ENCODE peak calls at places on chromosomes 11 and 22, in seven cellular contexts. T is heart right ventricle, E is cardiac muscle cell, K is mucosa of descending colon, B is neural crest cell, M is retinal pigment epithelial cell, G is endothelial cell. V is an unnamed sample.

GRCh38 chr11:16178273-16178672 is 178.1 kb downstream of the SOX6 start:
- DNase-seq in T (no peak), E (no peak), K (no peak), B (no peak), M (no peak), G (no peak), V (no peak)

GRCh38 chr22:43273902-43274484 is 69.2 kb downstream of the SCUBE1 start:
- DNase-seq in T (no peak), E (peak; percentile 75), K (no peak), B (peak; percentile 52), M (no peak), G (peak; percentile 60), V (peak; percentile 52)

GRCh38 chr11:32090774-32091370 is at the start of gene RCN1:
- DNase-seq in T (peak; percentile 74), E (peak; percentile 94), K (peak; percentile 79), B (peak; percentile 82), M (peak; percentile 15), G (peak; percentile 88), V (peak; percentile 87)

GRCh38 chr11:84089072-84090057 is 803.2 kb upstream of the CCDC90B start:
- DNase-seq in T (no peak), E (peak; percentile 31), K (no peak), B (no peak), M (peak; percentile 20), G (no peak), V (no peak)

GRCh38 chr22:49104434-49104833 is 723.2 kb downstream of the BRD1 start:
- DNase-seq in T (no peak), E (no peak), K (no peak), B (no peak), M (no peak), G (no peak), V (no peak)

GRCh38 chr11:113637636-113638035 is 68.5 kb downstream of the TMPRSS5 start:
- DNase-seq in T (no peak), E (no peak), K (no peak), B (no peak), M (no peak), G (no peak), V (no peak)

GRCh38 chr11:12800032-12800671 is 125.9 kb downstream of the TEAD1 start:
- DNase-seq in T (no peak), E (peak; percentile 72), K (no peak), B (no peak), M (peak; percentile 84), G (no peak), V (no peak)

GRCh38 chr11:115330693-115331482 is 173.3 kb downstream of the CADM1 start:
- DNase-seq in T (no peak), E (no peak), K (no peak), B (no peak), M (no peak), G (no peak), V (no peak)

GRCh38 chr11:8910662-8911039 is 338 bp upstream of the AKIP1 start:
- DNase-seq in T (no peak), E (no peak), K (no peak), B (no peak), M (no peak), G (no peak), V (no peak)

GRCh38 chr11:113562981-113563461 is 87.8 kb upstream of the DRD2 start:
- DNase-seq in T (no peak), E (no peak), K (no peak), B (no peak), M (no peak), G (no peak), V (no peak)

GRCh38 chr11:8767466-8768142 is 85.0 kb downstream of the RPL27A start:
- DNase-seq in T (no peak), E (no peak), K (no peak), B (no peak), M (no peak), G (no peak), V (no peak)

GRCh38 chr11:61152816-61153592 is 8.2 kb downstream of the VPS37C start:
- DNase-seq in T (no peak), E (no peak), K (no peak), B (no peak), M (peak; percentile 27), G (no peak), V (no peak)

GRCh38 chr11:128687321-128687720 is 6.6 kb upstream of the FLI1 start:
- DNase-seq in T (peak; percentile 58), E (no peak), K (peak; percentile 61), B (no peak), M (no peak), G (peak; percentile 75), V (peak; percentile 34)

GRCh38 chr11:207213-208176 is at the start of the genes BET1L and RIC8A:
- DNase-seq in T (peak; percentile 94), E (peak; percentile 97), K (peak; percentile 97), B (peak; percentile 96), M (peak; percentile 98), G (peak; percentile 93), V (peak; percentile 96)

GRCh38 chr22:38941488-38941987 is 15.9 kb upstream of the APOBEC3A start:
- DNase-seq in T (no peak), E (no peak), K (no peak), B (no peak), M (no peak), G (no peak), V (no peak)

GRCh38 chr11:125154380-125155099 is 10.0 kb upstream of the PKNOX2 start:
- DNase-seq in T (no peak), E (no peak), K (no peak), B (no peak), M (no peak), G (no peak), V (no peak)

GRCh38 chr11:111633756-111634362 is 31.6 kb downstream of the SIK2 start:
- DNase-seq in T (no peak), E (no peak), K (no peak), B (no peak), M (no peak), G (no peak), V (no peak)

GRCh38 chr11:129323896-129324522 is 51.6 kb upstream of the BARX2 start:
- DNase-seq in T (peak; percentile 29), E (no peak), K (no peak), B (no peak), M (no peak), G (no peak), V (peak; percentile 64)

GRCh38 chr22:37904572-37905533 is 1.2 kb upstream of the MICALL1 start:
- DNase-seq in T (no peak), E (peak; percentile 10), K (peak; percentile 37), B (no peak), M (peak; percentile 80), G (no peak), V (peak; percentile 82)

GRCh38 chr11:117097567-117098268 is 510 bp downstream of the SIK3 start:
- DNase-seq in T (peak; percentile 59), E (peak; percentile 69), K (peak; percentile 74), B (no peak), M (no peak), G (peak; percentile 50), V (no peak)

GRCh38 chr11:3807856-3808845 is at the start of gene PGAP2:
- DNase-seq in T (peak; percentile 72), E (peak; percentile 84), K (peak; percentile 83), B (peak; percentile 73), M (no peak), G (peak; percentile 75), V (peak; percentile 78)

GRCh38 chr11:32448232-32448631 is 12.9 kb upstream of the WT1 start:
- DNase-seq in T (no peak), E (peak; percentile 72), K (no peak), B (peak; percentile 16), M (no peak), G (peak; percentile 23), V (no peak)

DNA sequence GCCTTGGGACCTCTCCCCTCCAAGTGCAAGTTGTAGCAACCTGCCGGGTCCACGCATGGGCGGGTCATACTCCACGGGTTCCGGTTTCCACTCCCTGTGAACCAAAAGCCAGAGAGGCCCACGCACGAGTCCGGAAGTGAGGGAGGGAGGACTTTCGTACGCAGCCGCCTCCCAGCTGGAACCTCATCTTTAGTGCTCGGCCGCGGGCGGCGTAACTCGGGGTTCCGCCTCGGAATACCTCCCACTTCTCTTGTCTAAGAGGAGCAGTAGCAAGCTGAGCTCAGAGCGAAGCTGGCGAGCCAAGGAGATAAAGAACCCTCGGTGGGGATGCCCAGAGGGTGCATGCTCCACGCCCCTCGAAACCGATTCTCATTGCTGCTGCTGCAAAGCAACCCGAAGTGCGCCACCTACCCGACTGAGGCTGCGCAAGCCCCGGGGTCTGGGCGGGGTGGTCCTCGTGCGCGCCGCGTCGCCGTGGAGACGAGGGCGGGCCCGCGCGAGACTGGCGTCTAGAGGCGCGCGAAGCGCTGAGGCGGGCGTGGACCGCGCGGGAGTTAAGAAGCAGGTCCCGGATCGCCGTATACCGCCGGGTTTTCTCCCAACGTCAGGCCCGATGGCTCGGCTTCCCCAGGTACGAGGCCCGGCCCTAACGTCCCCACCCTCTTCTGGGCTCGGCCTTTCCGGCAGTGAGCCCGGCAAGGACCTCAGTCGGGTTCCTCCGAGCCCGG is at the start of gene SFI1:
- DNase-seq in T (peak; percentile 92), E (peak; percentile 92), K (peak; percentile 95), B (peak; percentile 88), M (peak; percentile 51), G (peak; percentile 89), V (peak; percentile 94)
- TF ChIP-seq CTCF in T (peak; percentile 56), E (peak; percentile 41), K (no peak), B (peak; percentile 47), M (peak; percentile 29), G (no peak), V (peak; percentile 30)

DNA sequence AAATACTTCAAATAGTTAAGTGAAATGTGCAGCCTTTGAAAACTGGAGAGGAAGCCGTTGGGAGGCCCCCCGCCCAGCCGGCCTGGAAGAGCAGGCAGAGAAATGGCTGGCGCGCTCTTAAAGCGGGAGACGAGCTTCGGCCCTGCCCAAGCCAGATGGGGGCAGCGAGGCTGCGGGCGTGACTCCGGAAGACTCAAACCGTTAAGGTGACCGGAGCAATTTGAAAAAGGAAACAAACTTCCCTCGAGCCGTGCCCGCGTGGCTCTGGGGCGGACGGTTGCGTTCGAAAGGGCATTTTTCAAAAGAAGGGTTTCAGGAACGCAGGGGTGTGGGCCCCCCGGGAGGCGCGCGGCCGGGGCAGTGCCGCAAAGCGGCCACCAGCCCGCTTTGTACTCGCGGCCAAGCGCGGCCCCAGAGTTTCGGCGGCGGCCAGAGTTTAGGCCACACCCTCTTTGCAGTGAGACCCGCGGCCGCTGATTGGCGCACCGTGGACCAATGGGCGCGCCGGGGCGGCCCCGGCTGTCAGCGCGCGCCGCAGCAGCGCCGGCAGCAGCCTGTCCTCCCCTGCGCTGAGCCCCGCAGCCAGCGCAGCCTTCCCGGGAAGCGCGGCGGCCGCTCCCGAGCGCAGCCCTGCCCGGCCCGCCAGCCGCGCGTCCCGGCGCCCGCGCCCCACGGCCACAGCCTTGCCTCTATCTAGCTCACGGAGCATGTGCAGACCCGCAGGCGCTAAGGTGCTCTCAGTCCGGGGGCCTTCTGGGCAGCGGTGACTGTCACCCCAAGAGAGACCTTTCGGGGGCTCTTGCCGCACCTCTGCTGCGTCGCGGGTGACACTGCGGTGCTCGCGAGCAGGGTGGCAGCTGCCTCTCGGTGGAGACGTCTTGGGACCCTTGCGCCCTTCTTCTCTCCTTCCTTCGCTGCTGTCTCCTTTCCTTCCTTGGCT is at the start of gene NAV2:
- DNase-seq in T (peak; percentile 93), E (peak; percentile 96), K (peak; percentile 92), B (peak; percentile 83), M (peak; percentile 71), G (peak; percentile 91), V (peak; percentile 91)
- TF ChIP-seq CTCF in T (peak; percentile 21), E (no peak), K (no peak), B (no peak), M (no peak), G (no peak), V (no peak)

GRCh38 chr22:29359469-29359868 is 28.9 kb downstream of the AP1B1 start:
- DNase-seq in T (peak; percentile 66), E (peak; percentile 89), K (peak; percentile 65), B (peak; percentile 55), M (no peak), G (peak; percentile 54), V (peak; percentile 79)
- TF ChIP-seq CTCF in T (peak; percentile 80), E (peak; percentile 81), K (peak; percentile 10), B (peak; percentile 65), M (peak; percentile 83), G (no peak), V (peak; percentile 63)

GRCh38 chr11:134071766-134072403 is 3.0 kb downstream of the JAM3 start:
- DNase-seq in T (no peak), E (no peak), K (no peak), B (no peak), M (no peak), G (no peak), V (no peak)
- TF ChIP-seq CTCF in T (no peak), E (no peak), K (no peak), B (peak; percentile 54), M (no peak), G (peak; percentile 67), V (peak; percentile 69)

V was measured in glutamatergic neuron.